ENCODE peak calls at places on chromosomes 16 and 17, in five cellular contexts. G is colonic mucosa; F is left lung; C is stimulated activated CD4-positive, alpha-beta T cell treated with anti-CD3 and anti-CD28 coated beads, TNF-alpha, amount 100 ng/mL, for 1 hour; A is KBM-7. Z is an unnamed sample.
A peak's percentile ranks its signal among the peaks of the same experiment; 100 is the strongest.

GRCh38 chr17:10616502-10617119 is 40.5 kb downstream of the MYH3 start:
- DNase-seq in G (peak; percentile 84), F (peak; percentile 85), C (peak; percentile 20), A (peak; percentile 78), Z (peak; percentile 45)

GRCh38 chr17:51371732-51372151 is 111.4 kb downstream of the UTP18 start:
- DNase-seq in G (peak; percentile 24), F (no peak), C (peak; percentile 2), A (peak; percentile 56), Z (peak; percentile 88)

GRCh38 chr17:81101614-81102306 is 63.5 kb upstream of the PVALEF start:
- DNase-seq in G (peak; percentile 84), F (peak; percentile 98), C (peak; percentile 73), A (peak; percentile 84), Z (peak; percentile 74)

GRCh38 chr17:42227849-42228696 is 33.8 kb upstream of the GHDC start:
- DNase-seq in G (no peak), F (no peak), C (no peak), A (no peak), Z (no peak)

GRCh38 chr17:32627233-32628008 is 140.6 kb downstream of the CDK5R1 start:
- DNase-seq in G (no peak), F (no peak), C (no peak), A (no peak), Z (peak; percentile 26)

GRCh38 chr16:84332975-84333684 is 35.2 kb upstream of the ATP2C2 start:
- DNase-seq in G (peak; percentile 71), F (no peak), C (no peak), A (no peak), Z (peak; percentile 42)

GRCh38 chr17:81378941-81379511 is 16.2 kb upstream of the BAHCC1 start:
- DNase-seq in G (no peak), F (no peak), C (no peak), A (no peak), Z (no peak)

GRCh38 chr16:46858151-46858550 is 26.0 kb upstream of the GPT2 start:
- DNase-seq in G (no peak), F (no peak), C (no peak), A (no peak), Z (no peak)

GRCh38 chr17:51853857-51854256 is 304.7 kb downstream of the CA10 start:
- DNase-seq in G (peak; percentile 37), F (no peak), C (no peak), A (no peak), Z (no peak)

GRCh38 chr17:69175812-69176517 is 34.3 kb upstream of the ABCA6 start:
- DNase-seq in G (no peak), F (no peak), C (no peak), A (no peak), Z (peak; percentile 86)

GRCh38 chr17:82005701-82006348 is 16.9 kb downstream of the CENPX start:
- DNase-seq in G (no peak), F (no peak), C (no peak), A (no peak), Z (no peak)

GRCh38 chr16:68233835-68234187 is 2.1 kb downstream of the ESRP2 start:
- DNase-seq in G (no peak), F (no peak), C (no peak), A (no peak), Z (no peak)

GRCh38 chr16:59993101-59993500 is 1259.0 kb upstream of the GOT2 start:
- DNase-seq in G (no peak), F (peak; percentile 31), C (no peak), A (no peak), Z (peak; percentile 89)

GRCh38 chr17:61009619-61010018 is 332.0 kb downstream of the BCAS3 start:
- DNase-seq in G (no peak), F (no peak), C (no peak), A (no peak), Z (no peak)

GRCh38 chr17:7292729-7293128 is 1.7 kb downstream of the YBX2 start:
- DNase-seq in G (no peak), F (no peak), C (no peak), A (no peak), Z (no peak)

GRCh38 chr17:17503566-17504130 is 7.5 kb upstream of the RASD1 start:
- DNase-seq in G (no peak), F (peak; percentile 53), C (no peak), A (no peak), Z (no peak)

Z was measured in H4.